ENCODE peak calls at places on chromosome 1, in ten cellular contexts. U is kidney; I is keratinocyte; V is cardiac muscle cell; X is DND-41; Y is neuronal stem cell; C is sigmoid colon; N is heart right ventricle; Q is CD8-positive, alpha-beta T cell; P is pancreas. E is an unnamed sample.

GRCh38 chr1:235917267-235917811 is 50.6 kb upstream of the LYST start:
- DNase-seq in U (peak; percentile 85), I (peak; percentile 100), V (peak; percentile 98), X (peak; percentile 23), Y (no peak), C (peak; percentile 91), N (peak; percentile 78), Q (peak; percentile 51), P (peak; percentile 61), E (no peak)

GRCh38 chr1:33971018-33971710 is 107.3 kb downstream of the HMGB4 start:
- DNase-seq in U (no peak), I (no peak), V (peak; percentile 40), X (no peak), Y (no peak), C (no peak), N (no peak), Q (no peak), P (no peak), E (no peak)

GRCh38 chr1:63323866-63324778 is 1.8 kb downstream of the FOXD3 start:
- DNase-seq in U (no peak), I (no peak), V (no peak), X (no peak), Y (peak; percentile 20), C (no peak), N (no peak), Q (no peak), P (no peak), E (no peak)

GRCh38 chr1:15994590-15995351 is 9.3 kb upstream of the SRARP start:
- DNase-seq in U (peak; percentile 86), I (no peak), V (peak; percentile 76), X (no peak), Y (no peak), C (peak; percentile 84), N (peak; percentile 46), Q (no peak), P (peak; percentile 54), E (peak; percentile 60)

GRCh38 chr1:215543191-215543606 is 23.9 kb upstream of the KCTD3 start:
- DNase-seq in U (no peak), I (no peak), V (peak; percentile 87), X (no peak), Y (no peak), C (no peak), N (no peak), Q (no peak), P (no peak), E (peak; percentile 95)

GRCh38 chr1:25531082-25531461 is 12.3 kb upstream of the LDLRAP1 start:
- DNase-seq in U (no peak), I (no peak), V (no peak), X (no peak), Y (no peak), C (no peak), N (no peak), Q (no peak), P (no peak), E (peak; percentile 29)

GRCh38 chr1:5481889-5482288 is 510.3 kb downstream of the NPHP4 start:
- DNase-seq in U (no peak), I (no peak), V (no peak), X (no peak), Y (peak; percentile 29), C (no peak), N (no peak), Q (peak; percentile 19), P (no peak), E (no peak)

GRCh38 chr1:15350551-15351200 is 59.0 kb upstream of the EFHD2 start:
- DNase-seq in U (peak; percentile 45), I (no peak), V (no peak), X (no peak), Y (no peak), C (no peak), N (no peak), Q (no peak), P (no peak), E (peak; percentile 85)

GRCh38 chr1:209937996-209938959 is at the start of gene SYT14:
- DNase-seq in U (peak; percentile 59), I (no peak), V (peak; percentile 72), X (no peak), Y (peak; percentile 80), C (no peak), N (no peak), Q (no peak), P (no peak), E (no peak)

GRCh38 chr1:245682638-245683376 is 528.0 kb downstream of the KIF26B start:
- DNase-seq in U (no peak), I (no peak), V (peak; percentile 56), X (no peak), Y (no peak), C (no peak), N (peak; percentile 56), Q (no peak), P (no peak), E (no peak)

GRCh38 chr1:117796226-117796625 is 133.2 kb downstream of the GDAP2 start:
- DNase-seq in U (no peak), I (peak; percentile 30), V (no peak), X (no peak), Y (no peak), C (no peak), N (no peak), Q (no peak), P (no peak), E (no peak)

DNA sequence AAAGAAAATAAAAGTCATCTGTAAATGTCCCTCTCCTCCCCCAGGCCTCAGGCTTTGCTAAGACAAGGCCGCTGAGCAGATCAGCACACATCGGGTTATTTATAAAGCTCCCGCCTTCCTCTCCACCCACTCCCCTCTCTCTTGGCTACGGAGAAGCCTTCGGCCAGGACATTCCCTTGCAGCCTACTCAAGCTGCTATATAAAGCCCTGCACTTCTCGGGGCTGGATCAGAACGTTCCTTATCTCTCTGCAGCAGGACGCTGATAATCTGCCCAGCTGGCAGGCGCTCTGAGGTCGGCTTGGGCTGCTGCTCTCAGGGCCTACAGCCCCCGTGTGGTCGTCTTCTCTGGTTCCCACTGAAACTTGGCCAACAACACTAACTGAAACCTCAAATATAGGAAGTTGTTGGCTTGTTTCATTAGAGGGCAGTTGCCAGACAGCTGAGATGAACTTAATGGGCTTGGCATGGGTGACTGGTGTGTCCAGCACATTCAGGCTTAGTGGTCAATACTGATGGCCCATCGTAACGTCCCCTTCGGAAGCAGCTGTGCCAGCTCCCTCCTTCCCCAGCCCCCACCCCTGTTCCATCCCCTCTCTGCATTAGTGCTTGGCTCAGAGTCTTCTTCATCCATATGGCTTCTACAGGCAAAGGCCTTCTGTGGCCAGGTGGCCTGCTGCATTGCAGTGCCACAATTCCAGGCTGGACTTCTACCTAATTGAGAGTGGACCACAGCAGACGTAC is 64.6 kb downstream of the IER5 start:
- DNase-seq in U (peak; percentile 95), I (no peak), V (peak; percentile 97), X (peak; percentile 70), Y (no peak), C (peak; percentile 94), N (peak; percentile 92), Q (no peak), P (peak; percentile 70), E (peak; percentile 76)
- H3K27ac ChIP-seq in U (peak overlapping the region; percentile 12), I (no peak overlapping the region), V (peak overlapping the region; percentile 96), X (peak overlapping the region; percentile 11), Y (no peak overlapping the region), C (peak overlapping the region; percentile 92), N (peak overlapping the region; percentile 93), Q (no peak overlapping the region), P (no peak overlapping the region), E (peak overlapping the region; percentile 85)

GRCh38 chr1:115666206-115666605 is 24.4 kb downstream of the VANGL1 start:
- DNase-seq in U (no peak), I (no peak), V (no peak), X (no peak), Y (no peak), C (no peak), N (no peak), Q (no peak), P (no peak), E (no peak)
- H3K4me1 ChIP-seq in U (no peaks in the 10 kb centered on the region), I (peaks cover 36% of the 10 kb centered on the region), V (no peaks in the 10 kb centered on the region), X (peaks cover 58% of the 10 kb centered on the region), Y (peaks cover 2% of the 10 kb centered on the region), C (peaks cover 58% of the 10 kb centered on the region), N (peaks cover 7% of the 10 kb centered on the region), Q (no peaks in the 10 kb centered on the region), P (peaks cover 21% of the 10 kb centered on the region), E (no peaks in the 10 kb centered on the region)

GRCh38 chr1:208209896-208210589 is 34.1 kb downstream of the PLXNA2 start:
- DNase-seq in U (no peak), I (no peak), V (no peak), X (no peak), Y (no peak), C (no peak), N (no peak), Q (no peak), P (no peak), E (no peak)

GRCh38 chr1:208208132-208208487 is 36.1 kb downstream of the PLXNA2 start:
- DNase-seq in U (no peak), I (peak; percentile 76), V (no peak), X (no peak), Y (no peak), C (no peak), N (no peak), Q (no peak), P (no peak), E (no peak)

GRCh38 chr1:208211901-208212843 is 32.0 kb downstream of the PLXNA2 start:
- DNase-seq in U (no peak), I (no peak), V (peak; percentile 48), X (no peak), Y (no peak), C (no peak), N (no peak), Q (no peak), P (no peak), E (no peak)

GRCh38 chr1:208207388-208208131 is 36.6 kb downstream of the PLXNA2 start:
- DNase-seq in U (no peak), I (peak; percentile 90), V (peak; percentile 98), X (no peak), Y (no peak), C (no peak), N (peak; percentile 75), Q (no peak), P (peak; percentile 75), E (no peak)

GRCh38 chr1:208209286-208209685 is 34.9 kb downstream of the PLXNA2 start:
- DNase-seq in U (no peak), I (no peak), V (no peak), X (no peak), Y (no peak), C (no peak), N (no peak), Q (no peak), P (no peak), E (no peak)
- H3K36me3 ChIP-seq in U (no peaks in the 10 kb centered on the region), I (peaks cover 1% of the 10 kb centered on the region), V (peaks cover 23% of the 10 kb centered on the region), X (no peaks in the 10 kb centered on the region), Y (no peaks in the 10 kb centered on the region), C (no peaks in the 10 kb centered on the region), N (no peaks in the 10 kb centered on the region), Q (no peaks in the 10 kb centered on the region), P (peaks cover 37% of the 10 kb centered on the region), E (no peaks in the 10 kb centered on the region)

DNA sequence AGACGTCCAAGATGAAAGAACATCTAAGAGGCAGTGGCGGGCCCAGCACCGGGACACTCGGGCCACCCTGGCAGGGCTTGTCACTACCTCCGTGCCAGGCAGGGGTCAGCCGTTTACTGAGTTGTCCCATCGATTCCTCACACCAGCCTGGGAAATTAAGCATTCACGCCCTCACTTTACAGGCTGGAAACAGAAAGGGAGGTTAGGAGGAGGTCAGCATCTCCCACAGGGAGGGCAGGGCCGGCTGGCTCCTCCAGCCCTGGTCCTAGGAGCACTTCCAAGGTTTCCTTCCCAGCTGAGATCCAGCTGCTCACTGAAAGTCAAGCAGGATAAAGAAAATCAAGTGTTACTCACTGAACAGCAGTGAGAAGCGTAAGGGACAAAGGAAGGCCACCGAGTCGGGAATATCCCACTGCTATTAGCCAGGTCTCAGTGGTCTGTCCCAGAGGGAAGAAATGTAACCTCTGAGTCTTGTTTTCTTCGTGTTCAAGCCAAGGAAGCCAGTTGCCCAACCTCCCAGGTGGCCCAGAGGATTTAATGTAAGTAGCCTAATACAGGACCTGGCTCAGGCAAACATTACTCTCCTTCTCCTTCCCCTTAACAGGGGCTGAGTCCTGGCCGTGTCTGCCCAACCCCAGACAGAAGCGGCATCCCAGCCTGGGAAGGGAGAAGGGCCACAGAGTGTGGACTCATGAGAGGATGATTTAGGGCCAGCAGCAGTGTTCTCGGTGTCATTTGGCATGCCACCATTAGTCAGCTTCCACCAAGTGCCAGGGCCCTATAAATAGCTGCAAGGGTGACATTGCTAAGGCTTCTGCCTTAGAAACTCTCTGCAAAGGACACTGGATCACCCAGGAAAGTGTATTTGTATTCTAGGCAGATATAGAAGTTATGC is 203.1 kb upstream of the GALNT2 start:
- DNase-seq in U (no peak), I (no peak), V (no peak), X (no peak), Y (no peak), C (no peak), N (peak; percentile 73), Q (no peak), P (no peak), E (no peak)
- H3K27ac ChIP-seq in U (no peak overlapping the region), I (no peak overlapping the region), V (peak overlapping the region; percentile 4), X (no peak overlapping the region), Y (no peak overlapping the region), C (no peak overlapping the region), N (peak overlapping the region; percentile 92), Q (no peak overlapping the region), P (no peak overlapping the region), E (no peak overlapping the region)